ENCODE peak calls at places on chromosomes 11 and 22, in seven cellular contexts. One of them, this sample, is unnamed.

GRCh38 chr22:23903328-23903971 is 9.3 kb downstream of the MIF start:
- DNase-seq in heart left ventricle: no peak
- DNase-seq in Caco-2: no peak
- DNase-seq in astrocyte of the cerebellum: no peak
- DNase-seq in colonic mucosa: no peak
- DNase-seq in BJ: no peak
- DNase-seq in retinal pigment epithelial cell: no peak
- DNase-seq in this sample: no peak

GRCh38 chr11:15073361-15074205 is at the start of gene CALCB:
- DNase-seq in heart left ventricle: no peak
- DNase-seq in Caco-2: peak
- DNase-seq in astrocyte of the cerebellum: no peak
- DNase-seq in colonic mucosa: no peak
- DNase-seq in BJ: no peak
- DNase-seq in retinal pigment epithelial cell: no peak
- DNase-seq in this sample: peak

GRCh38 chr11:61004037-61004641 is 32.7 kb downstream of the CD6 start:
- DNase-seq in heart left ventricle: no peak
- DNase-seq in Caco-2: no peak
- DNase-seq in astrocyte of the cerebellum: peak
- DNase-seq in colonic mucosa: no peak
- DNase-seq in BJ: no peak
- DNase-seq in retinal pigment epithelial cell: peak
- DNase-seq in this sample: no peak

GRCh38 chr11:46290598-46291309 is 13.3 kb downstream of the CREB3L1 start:
- DNase-seq in heart left ventricle: peak
- DNase-seq in Caco-2: peak
- DNase-seq in astrocyte of the cerebellum: peak
- DNase-seq in colonic mucosa: peak
- DNase-seq in BJ: peak
- DNase-seq in retinal pigment epithelial cell: no peak
- DNase-seq in this sample: peak

GRCh38 chr11:71263391-71263790 is 11.0 kb upstream of the SHANK2 start:
- DNase-seq in heart left ventricle: no peak
- DNase-seq in Caco-2: no peak
- DNase-seq in astrocyte of the cerebellum: no peak
- DNase-seq in colonic mucosa: no peak
- DNase-seq in BJ: no peak
- DNase-seq in retinal pigment epithelial cell: no peak
- DNase-seq in this sample: no peak

GRCh38 chr22:33652596-33652995 is 267.7 kb downstream of the LARGE1 start:
- DNase-seq in heart left ventricle: no peak
- DNase-seq in Caco-2: no peak
- DNase-seq in astrocyte of the cerebellum: no peak
- DNase-seq in colonic mucosa: no peak
- DNase-seq in BJ: no peak
- DNase-seq in retinal pigment epithelial cell: no peak
- DNase-seq in this sample: peak

GRCh38 chr11:9208726-9209501 is 56.2 kb downstream of the DENND5A start:
- DNase-seq in heart left ventricle: no peak
- DNase-seq in Caco-2: no peak
- DNase-seq in astrocyte of the cerebellum: no peak
- DNase-seq in colonic mucosa: no peak
- DNase-seq in BJ: no peak
- DNase-seq in retinal pigment epithelial cell: no peak
- DNase-seq in this sample: no peak

GRCh38 chr22:38413085-38414008 is 41.7 kb downstream of the KCNJ4 start:
- DNase-seq in heart left ventricle: peak
- DNase-seq in Caco-2: no peak
- DNase-seq in astrocyte of the cerebellum: no peak
- DNase-seq in colonic mucosa: peak
- DNase-seq in BJ: no peak
- DNase-seq in retinal pigment epithelial cell: no peak
- DNase-seq in this sample: no peak

GRCh38 chr22:26590525-26590858 is 560 bp upstream of the TPST2 start:
- DNase-seq in heart left ventricle: no peak
- DNase-seq in Caco-2: no peak
- DNase-seq in astrocyte of the cerebellum: no peak
- DNase-seq in colonic mucosa: peak
- DNase-seq in BJ: no peak
- DNase-seq in retinal pigment epithelial cell: no peak
- DNase-seq in this sample: no peak

GRCh38 chr11:86069408-86070086 is 663 bp upstream of the PICALM start:
- DNase-seq in heart left ventricle: peak
- DNase-seq in Caco-2: peak
- DNase-seq in astrocyte of the cerebellum: peak
- DNase-seq in colonic mucosa: peak
- DNase-seq in BJ: peak
- DNase-seq in retinal pigment epithelial cell: peak
- DNase-seq in this sample: peak

GRCh38 chr22:31872209-31872608 is 72.1 kb upstream of the YWHAH start:
- DNase-seq in heart left ventricle: no peak
- DNase-seq in Caco-2: peak
- DNase-seq in astrocyte of the cerebellum: no peak
- DNase-seq in colonic mucosa: no peak
- DNase-seq in BJ: no peak
- DNase-seq in retinal pigment epithelial cell: no peak
- DNase-seq in this sample: peak

GRCh38 chr11:4181780-4182721 is 87.5 kb downstream of the RRM1 start:
- DNase-seq in heart left ventricle: no peak
- DNase-seq in Caco-2: peak
- DNase-seq in astrocyte of the cerebellum: no peak
- DNase-seq in colonic mucosa: peak
- DNase-seq in BJ: no peak
- DNase-seq in retinal pigment epithelial cell: peak
- DNase-seq in this sample: peak

GRCh38 chr11:20458905-20459632 is 71.6 kb downstream of the PRMT3 start:
- DNase-seq in heart left ventricle: no peak
- DNase-seq in Caco-2: no peak
- DNase-seq in astrocyte of the cerebellum: no peak
- DNase-seq in colonic mucosa: no peak
- DNase-seq in BJ: no peak
- DNase-seq in retinal pigment epithelial cell: no peak
- DNase-seq in this sample: no peak

GRCh38 chr11:59918987-59919589 is 19.1 kb upstream of the OOSP1 start:
- DNase-seq in heart left ventricle: no peak
- DNase-seq in Caco-2: peak
- DNase-seq in astrocyte of the cerebellum: peak
- DNase-seq in colonic mucosa: peak
- DNase-seq in BJ: no peak
- DNase-seq in retinal pigment epithelial cell: no peak
- DNase-seq in this sample: peak

GRCh38 chr11:92314499-92314898 is 89.9 kb downstream of the FAT3 start:
- DNase-seq in heart left ventricle: no peak
- DNase-seq in Caco-2: no peak
- DNase-seq in astrocyte of the cerebellum: peak
- DNase-seq in colonic mucosa: no peak
- DNase-seq in BJ: no peak
- DNase-seq in retinal pigment epithelial cell: no peak
- DNase-seq in this sample: no peak

GRCh38 chr22:31099841-31100761 is 7.3 kb downstream of the SELENOM start:
- DNase-seq in heart left ventricle: no peak
- DNase-seq in Caco-2: no peak
- DNase-seq in astrocyte of the cerebellum: no peak
- DNase-seq in colonic mucosa: no peak
- DNase-seq in BJ: no peak
- DNase-seq in retinal pigment epithelial cell: no peak
- DNase-seq in this sample: no peak

GRCh38 chr11:118622376-118623290 is 15.2 kb downstream of the PHLDB1 start:
- DNase-seq in heart left ventricle: peak
- DNase-seq in Caco-2: no peak
- DNase-seq in astrocyte of the cerebellum: peak
- DNase-seq in colonic mucosa: no peak
- DNase-seq in BJ: no peak
- DNase-seq in retinal pigment epithelial cell: peak
- DNase-seq in this sample: peak

GRCh38 chr11:71406681-71407080 is 41.5 kb downstream of the DHCR7 start:
- DNase-seq in heart left ventricle: no peak
- DNase-seq in Caco-2: no peak
- DNase-seq in astrocyte of the cerebellum: no peak
- DNase-seq in colonic mucosa: no peak
- DNase-seq in BJ: no peak
- DNase-seq in retinal pigment epithelial cell: no peak
- DNase-seq in this sample: no peak

GRCh38 chr11:27211370-27212127 is 151.5 kb downstream of the CCDC34 start:
- DNase-seq in heart left ventricle: no peak
- DNase-seq in Caco-2: peak
- DNase-seq in astrocyte of the cerebellum: no peak
- DNase-seq in colonic mucosa: no peak
- DNase-seq in BJ: no peak
- DNase-seq in retinal pigment epithelial cell: no peak
- DNase-seq in this sample: no peak

GRCh38 chr11:33507967-33508366 is 192.7 kb downstream of the C11orf91 start:
- DNase-seq in heart left ventricle: no peak
- DNase-seq in Caco-2: peak
- DNase-seq in astrocyte of the cerebellum: no peak
- DNase-seq in colonic mucosa: no peak
- DNase-seq in BJ: no peak
- DNase-seq in retinal pigment epithelial cell: no peak
- DNase-seq in this sample: peak

GRCh38 chr11:58530236-58530635 is 22.3 kb upstream of the OR5B21 start:
- DNase-seq in heart left ventricle: no peak
- DNase-seq in Caco-2: no peak
- DNase-seq in astrocyte of the cerebellum: no peak
- DNase-seq in colonic mucosa: no peak
- DNase-seq in BJ: no peak
- DNase-seq in retinal pigment epithelial cell: no peak
- DNase-seq in this sample: no peak

GRCh38 chr11:10747733-10748132 is 3.3 kb upstream of the CTR9 start:
- DNase-seq in heart left ventricle: no peak
- DNase-seq in Caco-2: no peak
- DNase-seq in astrocyte of the cerebellum: no peak
- DNase-seq in colonic mucosa: no peak
- DNase-seq in BJ: no peak
- DNase-seq in retinal pigment epithelial cell: no peak
- DNase-seq in this sample: no peak
- H3K4me3 ChIP-seq in heart left ventricle: no peak
- H3K4me3 ChIP-seq in Caco-2: no peak
- H3K4me3 ChIP-seq in astrocyte of the cerebellum: no peak
- H3K4me3 ChIP-seq in colonic mucosa: no peak
- H3K4me3 ChIP-seq in BJ: no peak
- H3K4me3 ChIP-seq in retinal pigment epithelial cell: no peak
- H3K4me3 ChIP-seq in this sample: no peak

GRCh38 chr22:16935209-16935608 is 72.8 kb downstream of the GAB4 start:
- DNase-seq in heart left ventricle: no peak
- DNase-seq in Caco-2: no peak
- DNase-seq in astrocyte of the cerebellum: no peak
- DNase-seq in colonic mucosa: no peak
- DNase-seq in BJ: no peak
- DNase-seq in retinal pigment epithelial cell: no peak
- DNase-seq in this sample: no peak

GRCh38 chr22:16933924-16934282 is 74.1 kb downstream of the GAB4 start:
- DNase-seq in heart left ventricle: no peak
- DNase-seq in Caco-2: no peak
- DNase-seq in astrocyte of the cerebellum: no peak
- DNase-seq in colonic mucosa: no peak
- DNase-seq in BJ: no peak
- DNase-seq in retinal pigment epithelial cell: no peak
- DNase-seq in this sample: no peak

GRCh38 chr22:16936625-16937024 is 71.4 kb downstream of the GAB4 start:
- DNase-seq in heart left ventricle: no peak
- DNase-seq in Caco-2: no peak
- DNase-seq in astrocyte of the cerebellum: no peak
- DNase-seq in colonic mucosa: no peak
- DNase-seq in BJ: no peak
- DNase-seq in retinal pigment epithelial cell: no peak
- DNase-seq in this sample: no peak

GRCh38 chr22:16933274-16933923 is 74.6 kb downstream of the GAB4 start:
- DNase-seq in heart left ventricle: no peak
- DNase-seq in Caco-2: no peak
- DNase-seq in astrocyte of the cerebellum: no peak
- DNase-seq in colonic mucosa: no peak
- DNase-seq in BJ: no peak
- DNase-seq in retinal pigment epithelial cell: no peak
- DNase-seq in this sample: no peak

GRCh38 chr22:16932577-16932976 is 75.4 kb downstream of the GAB4 start:
- DNase-seq in heart left ventricle: no peak
- DNase-seq in Caco-2: peak
- DNase-seq in astrocyte of the cerebellum: no peak
- DNase-seq in colonic mucosa: no peak
- DNase-seq in BJ: no peak
- DNase-seq in retinal pigment epithelial cell: no peak
- DNase-seq in this sample: no peak
- TF ChIP-seq CTCF in heart left ventricle: no peak
- TF ChIP-seq CTCF in Caco-2: no peak
- TF ChIP-seq CTCF in astrocyte of the cerebellum: no peak
- TF ChIP-seq CTCF in colonic mucosa: no peak
- TF ChIP-seq CTCF in BJ: peak
- TF ChIP-seq CTCF in retinal pigment epithelial cell: peak
- TF ChIP-seq CTCF in this sample: no peak

GRCh38 chr11:124069429-124070401 is 28.6 kb upstream of the OR10G7 start:
- DNase-seq in heart left ventricle: peak
- DNase-seq in Caco-2: peak
- DNase-seq in astrocyte of the cerebellum: peak
- DNase-seq in colonic mucosa: peak
- DNase-seq in BJ: peak
- DNase-seq in retinal pigment epithelial cell: peak
- DNase-seq in this sample: peak
- H3K4me3 ChIP-seq in heart left ventricle: no peak
- H3K4me3 ChIP-seq in Caco-2: no peak
- H3K4me3 ChIP-seq in astrocyte of the cerebellum: peak
- H3K4me3 ChIP-seq in colonic mucosa: no peak
- H3K4me3 ChIP-seq in BJ: peak
- H3K4me3 ChIP-seq in retinal pigment epithelial cell: peak
- H3K4me3 ChIP-seq in this sample: peak

GRCh38 chr22:39546064-39546365 is 13.5 kb upstream of the RPS19BP1 start:
- DNase-seq in heart left ventricle: no peak
- DNase-seq in Caco-2: no peak
- DNase-seq in astrocyte of the cerebellum: no peak
- DNase-seq in colonic mucosa: no peak
- DNase-seq in BJ: no peak
- DNase-seq in retinal pigment epithelial cell: no peak
- DNase-seq in this sample: no peak

GRCh38 chr22:39546889-39547586 is 14.5 kb upstream of the RPS19BP1 start:
- DNase-seq in heart left ventricle: no peak
- DNase-seq in Caco-2: no peak
- DNase-seq in astrocyte of the cerebellum: no peak
- DNase-seq in colonic mucosa: no peak
- DNase-seq in BJ: no peak
- DNase-seq in retinal pigment epithelial cell: no peak
- DNase-seq in this sample: no peak

GRCh38 chr22:39547587-39547947 is 15.0 kb upstream of the RPS19BP1 start:
- DNase-seq in heart left ventricle: no peak
- DNase-seq in Caco-2: no peak
- DNase-seq in astrocyte of the cerebellum: no peak
- DNase-seq in colonic mucosa: no peak
- DNase-seq in BJ: no peak
- DNase-seq in retinal pigment epithelial cell: no peak
- DNase-seq in this sample: no peak

GRCh38 chr22:39545310-39546063 is 12.9 kb upstream of the RPS19BP1 start:
- DNase-seq in heart left ventricle: no peak
- DNase-seq in Caco-2: peak
- DNase-seq in astrocyte of the cerebellum: no peak
- DNase-seq in colonic mucosa: peak
- DNase-seq in BJ: no peak
- DNase-seq in retinal pigment epithelial cell: no peak
- DNase-seq in this sample: peak

DNA sequence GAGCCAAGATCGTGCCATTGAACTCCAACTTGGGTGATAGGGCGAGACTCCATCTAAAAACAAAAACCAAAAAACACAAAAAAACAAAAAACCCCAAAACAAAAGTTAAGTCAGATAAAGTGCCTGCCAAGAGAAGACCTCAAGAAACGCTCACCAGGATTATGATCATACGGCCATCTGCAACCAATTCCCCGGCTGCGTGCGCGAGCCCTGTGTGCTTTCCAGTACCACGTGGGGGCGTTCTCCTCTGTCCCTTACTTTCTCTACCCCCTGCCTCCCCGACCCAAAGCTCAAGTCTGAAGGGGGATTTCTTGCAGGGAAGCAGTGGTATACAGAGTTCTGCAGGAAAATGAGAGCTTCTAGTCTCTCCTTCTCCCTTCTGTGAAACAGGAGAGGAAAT is 10.5 kb upstream of the RPS19BP1 start:
- DNase-seq in heart left ventricle: no peak
- DNase-seq in Caco-2: peak
- DNase-seq in astrocyte of the cerebellum: no peak
- DNase-seq in colonic mucosa: no peak
- DNase-seq in BJ: no peak
- DNase-seq in retinal pigment epithelial cell: no peak
- DNase-seq in this sample: peak
- TF ChIP-seq CTCF in heart left ventricle: no peak
- TF ChIP-seq CTCF in Caco-2: peak
- TF ChIP-seq CTCF in astrocyte of the cerebellum: peak
- TF ChIP-seq CTCF in colonic mucosa: no peak
- TF ChIP-seq CTCF in BJ: peak
- TF ChIP-seq CTCF in retinal pigment epithelial cell: peak
- TF ChIP-seq CTCF in this sample: peak

This sample was measured in fibroblast of villous mesenchyme.